ENCODE peak calls at places on chromosomes 13 and 19, in seven cellular contexts. One of them, this sample, is unnamed. For H3K36me3 and H3K4me1, the result is how much of the 10 kb centered on the place peaks cover.

GRCh38 chr13:103288114-103288513 is 221.9 kb upstream of the SLC10A2 start:
- DNase-seq in fibroblast of lung: no peak
- DNase-seq in thoracic aorta: no peak
- DNase-seq in breast epithelium: no peak
- DNase-seq in psoas muscle: no peak
- DNase-seq in cardiac muscle cell: peak
- DNase-seq in neuronal stem cell: no peak
- DNase-seq in this sample: no peak

GRCh38 chr13:52348983-52349780 is 56.8 kb downstream of the THSD1 start:
- DNase-seq in thoracic aorta: no peak
- DNase-seq in psoas muscle: no peak
- DNase-seq in breast epithelium: no peak
- DNase-seq in cardiac muscle cell: no peak
- DNase-seq in neuronal stem cell: no peak
- DNase-seq in fibroblast of lung: peak
- DNase-seq in this sample: no peak

GRCh38 chr13:50732712-50733111 is 110.8 kb downstream of the DLEU7 start:
- DNase-seq in fibroblast of lung: peak
- DNase-seq in thoracic aorta: no peak
- DNase-seq in neuronal stem cell: no peak
- DNase-seq in psoas muscle: no peak
- DNase-seq in cardiac muscle cell: no peak
- DNase-seq in breast epithelium: no peak
- DNase-seq in this sample: no peak

GRCh38 chr19:17136026-17136425 is 60.4 kb downstream of the MYO9B start:
- DNase-seq in neuronal stem cell: no peak
- DNase-seq in cardiac muscle cell: no peak
- DNase-seq in fibroblast of lung: peak
- DNase-seq in psoas muscle: no peak
- DNase-seq in thoracic aorta: no peak
- DNase-seq in breast epithelium: no peak
- DNase-seq in this sample: no peak

GRCh38 chr13:97934590-97934989 is 18.9 kb upstream of the IPO5 start:
- DNase-seq in psoas muscle: no peak
- DNase-seq in thoracic aorta: no peak
- DNase-seq in neuronal stem cell: no peak
- DNase-seq in breast epithelium: no peak
- DNase-seq in cardiac muscle cell: peak
- DNase-seq in fibroblast of lung: peak
- DNase-seq in this sample: no peak

GRCh38 chr19:46466536-46467199 is 4.7 kb downstream of the PNMA8A start:
- DNase-seq in thoracic aorta: no peak
- DNase-seq in psoas muscle: peak
- DNase-seq in breast epithelium: no peak
- DNase-seq in cardiac muscle cell: no peak
- DNase-seq in fibroblast of lung: peak
- DNase-seq in neuronal stem cell: no peak
- DNase-seq in this sample: no peak

GRCh38 chr13:37501187-37501586 is 97.4 kb downstream of the POSTN start:
- DNase-seq in cardiac muscle cell: no peak
- DNase-seq in psoas muscle: no peak
- DNase-seq in thoracic aorta: no peak
- DNase-seq in breast epithelium: no peak
- DNase-seq in fibroblast of lung: peak
- DNase-seq in neuronal stem cell: no peak
- DNase-seq in this sample: no peak

GRCh38 chr19:40341601-40342482 is 6.4 kb downstream of the C19orf47 start:
- DNase-seq in fibroblast of lung: no peak
- DNase-seq in breast epithelium: peak
- DNase-seq in cardiac muscle cell: peak
- DNase-seq in thoracic aorta: peak
- DNase-seq in neuronal stem cell: no peak
- DNase-seq in psoas muscle: peak
- DNase-seq in this sample: no peak

GRCh38 chr13:101529419-101529818 is 76.9 kb downstream of the ITGBL1 start:
- DNase-seq in neuronal stem cell: no peak
- DNase-seq in psoas muscle: no peak
- DNase-seq in fibroblast of lung: peak
- DNase-seq in cardiac muscle cell: no peak
- DNase-seq in breast epithelium: no peak
- DNase-seq in thoracic aorta: no peak
- DNase-seq in this sample: no peak

GRCh38 chr13:33004454-33004853 is 11.8 kb upstream of the KL start:
- DNase-seq in fibroblast of lung: no peak
- DNase-seq in breast epithelium: no peak
- DNase-seq in neuronal stem cell: no peak
- DNase-seq in psoas muscle: peak
- DNase-seq in thoracic aorta: no peak
- DNase-seq in cardiac muscle cell: no peak
- DNase-seq in this sample: no peak

GRCh38 chr19:41341669-41342490 is 11.8 kb downstream of the TGFB1 start:
- DNase-seq in fibroblast of lung: no peak
- DNase-seq in thoracic aorta: no peak
- DNase-seq in psoas muscle: no peak
- DNase-seq in cardiac muscle cell: no peak
- DNase-seq in breast epithelium: no peak
- DNase-seq in neuronal stem cell: no peak
- DNase-seq in this sample: no peak

GRCh38 chr13:112444416-112445399 is 68.6 kb downstream of the SPACA7 start:
- DNase-seq in fibroblast of lung: no peak
- DNase-seq in psoas muscle: no peak
- DNase-seq in breast epithelium: no peak
- DNase-seq in neuronal stem cell: no peak
- DNase-seq in cardiac muscle cell: no peak
- DNase-seq in thoracic aorta: no peak
- DNase-seq in this sample: no peak

GRCh38 chr13:21583496-21583895 is 20.5 kb downstream of the MICU2 start:
- DNase-seq in psoas muscle: no peak
- DNase-seq in neuronal stem cell: no peak
- DNase-seq in thoracic aorta: no peak
- DNase-seq in fibroblast of lung: peak
- DNase-seq in breast epithelium: no peak
- DNase-seq in cardiac muscle cell: no peak
- DNase-seq in this sample: peak

GRCh38 chr19:16078311-16078758 is 2.0 kb downstream of the TPM4 start:
- DNase-seq in neuronal stem cell: peak
- DNase-seq in psoas muscle: no peak
- DNase-seq in thoracic aorta: no peak
- DNase-seq in breast epithelium: peak
- DNase-seq in cardiac muscle cell: peak
- DNase-seq in fibroblast of lung: peak
- DNase-seq in this sample: no peak

GRCh38 chr19:43433689-43434088 is 19.0 kb downstream of the TEX101 start:
- DNase-seq in neuronal stem cell: no peak
- DNase-seq in breast epithelium: no peak
- DNase-seq in fibroblast of lung: no peak
- DNase-seq in psoas muscle: no peak
- DNase-seq in cardiac muscle cell: no peak
- DNase-seq in thoracic aorta: no peak
- DNase-seq in this sample: no peak

GRCh38 chr19:30896551-30896950 is 452.7 kb downstream of the TSHZ3 start:
- DNase-seq in psoas muscle: no peak
- DNase-seq in neuronal stem cell: no peak
- DNase-seq in thoracic aorta: no peak
- DNase-seq in fibroblast of lung: no peak
- DNase-seq in breast epithelium: no peak
- DNase-seq in cardiac muscle cell: peak
- DNase-seq in this sample: no peak

GRCh38 chr19:31459430-31459829 is 110.2 kb upstream of the TSHZ3 start:
- DNase-seq in fibroblast of lung: no peak
- DNase-seq in thoracic aorta: no peak
- DNase-seq in psoas muscle: no peak
- DNase-seq in cardiac muscle cell: no peak
- DNase-seq in breast epithelium: no peak
- DNase-seq in neuronal stem cell: no peak
- DNase-seq in this sample: no peak

GRCh38 chr13:109396266-109396665 is 390.1 kb downstream of the IRS2 start:
- DNase-seq in fibroblast of lung: no peak
- DNase-seq in breast epithelium: no peak
- DNase-seq in neuronal stem cell: no peak
- DNase-seq in cardiac muscle cell: no peak
- DNase-seq in thoracic aorta: no peak
- DNase-seq in psoas muscle: no peak
- DNase-seq in this sample: no peak

GRCh38 chr13:49869514-49869913 is 66.6 kb downstream of the SPRYD7 start:
- DNase-seq in psoas muscle: no peak
- DNase-seq in cardiac muscle cell: peak
- DNase-seq in breast epithelium: no peak
- DNase-seq in neuronal stem cell: no peak
- DNase-seq in fibroblast of lung: peak
- DNase-seq in thoracic aorta: no peak
- DNase-seq in this sample: no peak

GRCh38 chr13:98180092-98180491 is 3.0 kb upstream of the RNF113B start:
- DNase-seq in neuronal stem cell: no peak
- DNase-seq in thoracic aorta: no peak
- DNase-seq in breast epithelium: no peak
- DNase-seq in fibroblast of lung: peak
- DNase-seq in cardiac muscle cell: no peak
- DNase-seq in psoas muscle: no peak
- DNase-seq in this sample: no peak

GRCh38 chr19:46785054-46785979 is 3.1 kb downstream of the SLC1A5 start:
- DNase-seq in cardiac muscle cell: no peak
- DNase-seq in neuronal stem cell: no peak
- DNase-seq in thoracic aorta: no peak
- DNase-seq in breast epithelium: no peak
- DNase-seq in fibroblast of lung: no peak
- DNase-seq in psoas muscle: no peak
- DNase-seq in this sample: no peak

GRCh38 chr19:47765522-47766358 is 12.8 kb upstream of the SELENOW start:
- DNase-seq in neuronal stem cell: no peak
- DNase-seq in cardiac muscle cell: peak
- DNase-seq in fibroblast of lung: peak
- DNase-seq in psoas muscle: peak
- DNase-seq in breast epithelium: peak
- DNase-seq in thoracic aorta: no peak
- DNase-seq in this sample: no peak

GRCh38 chr19:2500861-2501260 is 24.9 kb downstream of the GADD45B start:
- DNase-seq in fibroblast of lung: no peak
- DNase-seq in thoracic aorta: no peak
- DNase-seq in breast epithelium: no peak
- DNase-seq in cardiac muscle cell: no peak
- DNase-seq in neuronal stem cell: no peak
- DNase-seq in psoas muscle: no peak
- DNase-seq in this sample: no peak

GRCh38 chr19:57537953-57538547 is 10.9 kb downstream of the ZNF549 start:
- DNase-seq in thoracic aorta: no peak
- DNase-seq in fibroblast of lung: peak
- DNase-seq in breast epithelium: no peak
- DNase-seq in neuronal stem cell: no peak
- DNase-seq in cardiac muscle cell: no peak
- DNase-seq in psoas muscle: no peak
- DNase-seq in this sample: no peak

GRCh38 chr19:53912653-53913052 is 3.6 kb downstream of the CACNG7 start:
- DNase-seq in cardiac muscle cell: no peak
- DNase-seq in neuronal stem cell: no peak
- DNase-seq in fibroblast of lung: no peak
- DNase-seq in psoas muscle: no peak
- DNase-seq in thoracic aorta: no peak
- DNase-seq in breast epithelium: no peak
- DNase-seq in this sample: no peak

GRCh38 chr13:40026741-40027140 is 371.3 kb downstream of the COG6 start:
- DNase-seq in breast epithelium: no peak
- DNase-seq in cardiac muscle cell: no peak
- DNase-seq in fibroblast of lung: no peak
- DNase-seq in thoracic aorta: no peak
- DNase-seq in psoas muscle: no peak
- DNase-seq in neuronal stem cell: no peak
- DNase-seq in this sample: no peak

DNA sequence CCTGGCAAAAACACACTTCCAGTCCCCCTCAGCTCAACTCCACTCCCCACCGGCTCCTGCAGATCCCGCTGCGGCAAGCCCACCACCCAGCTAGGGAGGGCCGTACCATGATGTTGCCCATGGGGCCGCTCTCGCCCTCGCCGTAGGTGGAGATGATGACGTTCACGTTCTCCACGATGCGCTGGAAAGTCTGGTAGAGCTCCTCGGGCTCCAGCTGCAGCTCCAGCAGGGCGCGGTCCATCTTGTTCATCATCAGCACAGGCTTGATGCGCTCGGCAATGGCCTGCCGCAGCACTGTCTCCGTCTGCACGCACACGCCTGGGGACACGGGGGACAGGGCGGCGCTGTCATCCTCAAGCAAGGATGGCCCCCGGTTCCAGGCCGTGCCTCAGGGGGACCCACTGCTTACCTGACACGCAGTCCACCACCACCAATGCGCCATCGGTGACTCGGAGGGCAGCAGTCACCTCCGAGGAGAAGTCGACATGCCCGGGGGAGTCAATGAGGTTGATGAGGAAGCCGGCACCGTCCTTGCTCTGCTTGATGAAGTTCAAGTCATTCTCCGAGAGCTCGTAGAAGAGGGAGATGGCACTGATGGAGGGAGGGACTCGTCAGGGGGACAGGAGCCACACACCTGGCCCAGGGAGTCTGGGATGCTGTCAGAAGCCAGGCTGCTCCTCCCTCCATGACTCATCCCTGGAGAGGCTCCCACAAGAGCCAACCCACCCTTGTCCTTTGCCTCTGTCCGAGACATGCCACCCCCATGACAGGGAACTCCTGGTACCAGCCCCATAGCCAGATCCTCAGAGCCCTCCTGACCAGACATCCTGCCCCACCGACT is 2.3 kb downstream of the EEF2 start:
- DNase-seq in cardiac muscle cell: no peak
- DNase-seq in fibroblast of lung: peak
- DNase-seq in breast epithelium: no peak
- DNase-seq in thoracic aorta: no peak
- DNase-seq in psoas muscle: peak
- DNase-seq in neuronal stem cell: no peak
- DNase-seq in this sample: no peak
- H3K36me3 ChIP-seq in cardiac muscle cell: half or more
- H3K36me3 ChIP-seq in fibroblast of lung: half or more
- H3K36me3 ChIP-seq in breast epithelium: under half
- H3K36me3 ChIP-seq in thoracic aorta: half or more
- H3K36me3 ChIP-seq in psoas muscle: half or more
- H3K36me3 ChIP-seq in neuronal stem cell: half or more
- H3K36me3 ChIP-seq in this sample: half or more

GRCh38 chr19:33861950-33862349 is 65.3 kb downstream of the KCTD15 start:
- DNase-seq in fibroblast of lung: no peak
- DNase-seq in psoas muscle: no peak
- DNase-seq in neuronal stem cell: no peak
- DNase-seq in breast epithelium: no peak
- DNase-seq in cardiac muscle cell: no peak
- DNase-seq in thoracic aorta: no peak
- DNase-seq in this sample: no peak
- H3K4me1 ChIP-seq in fibroblast of lung: under half
- H3K4me1 ChIP-seq in psoas muscle: under half
- H3K4me1 ChIP-seq in neuronal stem cell: under half
- H3K4me1 ChIP-seq in breast epithelium: under half
- H3K4me1 ChIP-seq in cardiac muscle cell: under half
- H3K4me1 ChIP-seq in thoracic aorta: under half
- H3K4me1 ChIP-seq in this sample: under half

GRCh38 chr13:27973291-27973690 is 4.2 kb upstream of the CDX2 start:
- DNase-seq in breast epithelium: no peak
- DNase-seq in psoas muscle: no peak
- DNase-seq in cardiac muscle cell: no peak
- DNase-seq in fibroblast of lung: no peak
- DNase-seq in neuronal stem cell: no peak
- DNase-seq in thoracic aorta: no peak
- DNase-seq in this sample: no peak
- H3K27ac ChIP-seq in breast epithelium: no peak
- H3K27ac ChIP-seq in psoas muscle: no peak
- H3K27ac ChIP-seq in cardiac muscle cell: no peak
- H3K27ac ChIP-seq in fibroblast of lung: no peak
- H3K27ac ChIP-seq in neuronal stem cell: no peak
- H3K27ac ChIP-seq in thoracic aorta: no peak
- H3K27ac ChIP-seq in this sample: no peak

GRCh38 chr19:49801966-49802661 is 11.0 kb downstream of the FUZ start:
- DNase-seq in cardiac muscle cell: peak
- DNase-seq in fibroblast of lung: peak
- DNase-seq in neuronal stem cell: peak
- DNase-seq in thoracic aorta: peak
- DNase-seq in breast epithelium: peak
- DNase-seq in psoas muscle: peak
- DNase-seq in this sample: no peak
- H3K36me3 ChIP-seq in cardiac muscle cell: under half
- H3K36me3 ChIP-seq in fibroblast of lung: under half
- H3K36me3 ChIP-seq in neuronal stem cell: under half
- H3K36me3 ChIP-seq in thoracic aorta: under half
- H3K36me3 ChIP-seq in breast epithelium: under half
- H3K36me3 ChIP-seq in psoas muscle: half or more
- H3K36me3 ChIP-seq in this sample: under half

This sample was measured in iPS DF 6.9.